ENCODE peak calls at places on chromosomes 3 and 15, in six cellular contexts. F is heart left ventricle, L is erythroblast, N is upper lobe of left lung, C is thyroid gland, I is uterus. J is an unnamed sample.

GRCh38 chr15:48965972-48966371 is 2.3 kb upstream of the SHC4 start:
- DNase-seq in F (no peak), C (no peak), I (no peak), L (peak), N (no peak), J (no peak)

GRCh38 chr15:78216276-78217229 is 17.8 kb downstream of the ACSBG1 start:
- DNase-seq in L (no peak), F (peak), C (peak), N (no peak), I (no peak), J (no peak)

GRCh38 chr3:73774645-73775044 is 149.9 kb upstream of the PDZRN3 start:
- DNase-seq in F (no peak), L (no peak), N (no peak), I (no peak), C (no peak), J (no peak)

GRCh38 chr3:155323063-155323666 is 29.7 kb upstream of the STRIT1 start:
- DNase-seq in I (no peak), N (no peak), F (no peak), C (peak), L (peak), J (no peak)

GRCh38 chr3:120652896-120653545 is 29.0 kb downstream of the HGD start:
- DNase-seq in I (no peak), C (peak), N (no peak), L (no peak), F (no peak), J (no peak)

GRCh38 chr3:120350431-120350941 is 1.3 kb upstream of the LRRC58 start:
- DNase-seq in I (peak), C (peak), N (no peak), F (no peak), L (peak), J (no peak)

GRCh38 chr3:99344216-99344615 is 294.2 kb upstream of the COL8A1 start:
- DNase-seq in L (no peak), I (no peak), C (no peak), N (no peak), F (no peak), J (no peak)

GRCh38 chr3:123113889-123114450 is 47.1 kb downstream of the PDIA5 start:
- DNase-seq in L (no peak), N (no peak), C (no peak), F (no peak), I (no peak), J (peak)

GRCh38 chr3:25910997-25911396 is 121.1 kb downstream of the OXSM start:
- DNase-seq in L (peak), C (peak), F (no peak), I (no peak), N (no peak), J (no peak)

GRCh38 chr3:49701388-49702077 is 12.2 kb downstream of the RNF123 start:
- DNase-seq in F (no peak), C (no peak), I (no peak), N (peak), L (peak), J (peak)

GRCh38 chr3:153026026-153026425 is 136.0 kb upstream of the RAP2B start:
- DNase-seq in N (no peak), F (no peak), C (no peak), I (no peak), L (peak), J (no peak)

GRCh38 chr3:186538779-186539178 is 5.4 kb downstream of the CRYGS start:
- DNase-seq in C (no peak), N (no peak), I (no peak), L (no peak), F (no peak), J (no peak)

GRCh38 chr15:64155802-64156651 is 4.5 kb downstream of the SNX22 start:
- DNase-seq in C (no peak), N (peak), L (no peak), I (no peak), F (no peak), J (no peak)

GRCh38 chr3:52314495-52314894 is 1.6 kb upstream of the DNAH1 start:
- DNase-seq in L (no peak), N (no peak), I (no peak), F (no peak), C (no peak), J (no peak)

GRCh38 chr15:67149859-67150824 is 84.7 kb downstream of the SMAD3 start:
- DNase-seq in L (no peak), N (no peak), C (peak), F (peak), I (peak), J (no peak)

GRCh38 chr3:78878011-78878410 is 889.8 kb downstream of the ROBO1 start:
- DNase-seq in I (no peak), L (no peak), N (no peak), C (no peak), F (no peak), J (no peak)

GRCh38 chr3:11201246-11202024 is 47.1 kb downstream of the HRH1 start:
- DNase-seq in N (no peak), F (no peak), L (no peak), C (no peak), I (peak), J (no peak)
- TF ChIP-seq POLR2A in N (no peak), F (no peak), L (no peak), C (no peak), I (no peak), J (no peak)

GRCh38 chr15:57706405-57707209 is at the start of gene POLR2M:
- DNase-seq in N (peak), L (peak), I (peak), F (peak), C (peak), J (peak)

GRCh38 chr15:57703387-57703786 is 3.1 kb upstream of the POLR2M start:
- DNase-seq in N (no peak), C (no peak), L (no peak), F (no peak), I (no peak), J (no peak)

GRCh38 chr15:57705746-57706404 is 639 bp upstream of the POLR2M start:
- DNase-seq in N (peak), C (no peak), F (no peak), L (no peak), I (no peak), J (no peak)

GRCh38 chr15:57708047-57708446 is 1.5 kb downstream of the POLR2M start:
- DNase-seq in L (peak), C (no peak), I (no peak), N (no peak), F (no peak), J (no peak)
- TF ChIP-seq POLR2A in L (no peak), C (no peak), I (no peak), N (no peak), F (no peak), J (no peak)

GRCh38 chr15:89768071-89768500 is 8.0 kb upstream of the MESP2 start:
- DNase-seq in C (no peak), F (peak), N (no peak), I (no peak), L (no peak), J (no peak)
- TF ChIP-seq POLR2A in C (no peak), F (no peak), N (no peak), I (no peak), L (no peak), J (no peak)

GRCh38 chr15:43370310-43370974 is 401 bp downstream of the ZSCAN29 start:
- DNase-seq in F (no peak), N (peak), L (peak), C (peak), I (peak), J (peak)

GRCh38 chr15:43376017-43376705 is 5.3 kb downstream of the TUBGCP4 start:
- DNase-seq in N (no peak), I (no peak), C (peak), F (no peak), L (peak), J (peak)

DNA sequence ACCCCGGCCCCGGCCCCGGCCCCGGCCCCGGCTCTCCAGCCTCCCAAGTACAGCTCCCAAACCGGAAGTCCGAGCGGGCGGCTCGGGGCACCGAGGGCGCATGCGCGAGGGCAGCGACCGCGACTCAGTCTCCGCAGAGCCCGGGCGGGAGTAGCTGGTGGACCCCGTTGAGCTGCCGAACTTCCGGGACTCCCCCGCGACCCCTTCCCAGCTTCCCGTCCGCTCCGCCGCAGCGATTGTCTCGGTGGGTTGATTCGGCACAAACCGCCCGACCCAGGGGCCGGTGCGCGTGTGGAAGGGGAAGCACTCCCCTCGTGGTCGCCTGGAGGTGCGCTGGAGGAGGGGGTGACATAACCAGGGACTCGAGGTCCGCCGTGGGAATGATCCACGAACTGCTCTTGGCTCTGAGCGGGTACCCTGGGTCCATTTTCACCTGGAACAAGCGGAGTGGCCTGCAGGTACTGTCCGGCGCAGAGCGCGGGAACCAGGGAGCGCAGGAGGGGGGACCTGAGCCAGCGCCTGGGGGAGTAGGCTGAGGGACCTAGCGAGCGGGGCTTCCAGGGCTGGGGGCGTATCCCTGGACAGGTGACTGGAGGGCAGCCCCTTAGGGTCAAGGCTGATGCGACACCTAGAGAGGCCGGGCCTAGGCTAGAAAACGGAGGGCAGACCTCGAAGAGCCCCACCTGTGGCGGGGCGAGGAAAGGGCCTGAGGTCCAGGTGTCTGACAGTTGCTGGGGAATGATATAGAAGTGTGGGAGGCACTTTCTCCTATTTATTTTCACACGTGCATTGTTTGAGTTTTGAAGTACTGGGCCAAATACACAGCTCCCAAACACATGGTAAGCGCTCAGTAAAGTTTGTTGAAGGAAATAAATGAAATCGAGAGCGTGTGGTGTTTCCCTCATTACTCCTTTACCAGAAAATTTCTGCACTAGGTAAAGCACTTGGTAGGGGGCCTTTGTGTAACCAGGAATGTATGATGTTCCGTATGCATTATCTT is at the start of the genes TUBGCP4 and ZSCAN29:
- DNase-seq in I (peak), N (peak), L (peak), F (peak), C (peak), J (peak)
- TF ChIP-seq POLR2A in I (peak), N (no peak), L (peak), F (no peak), C (no peak), J (peak)

DNA sequence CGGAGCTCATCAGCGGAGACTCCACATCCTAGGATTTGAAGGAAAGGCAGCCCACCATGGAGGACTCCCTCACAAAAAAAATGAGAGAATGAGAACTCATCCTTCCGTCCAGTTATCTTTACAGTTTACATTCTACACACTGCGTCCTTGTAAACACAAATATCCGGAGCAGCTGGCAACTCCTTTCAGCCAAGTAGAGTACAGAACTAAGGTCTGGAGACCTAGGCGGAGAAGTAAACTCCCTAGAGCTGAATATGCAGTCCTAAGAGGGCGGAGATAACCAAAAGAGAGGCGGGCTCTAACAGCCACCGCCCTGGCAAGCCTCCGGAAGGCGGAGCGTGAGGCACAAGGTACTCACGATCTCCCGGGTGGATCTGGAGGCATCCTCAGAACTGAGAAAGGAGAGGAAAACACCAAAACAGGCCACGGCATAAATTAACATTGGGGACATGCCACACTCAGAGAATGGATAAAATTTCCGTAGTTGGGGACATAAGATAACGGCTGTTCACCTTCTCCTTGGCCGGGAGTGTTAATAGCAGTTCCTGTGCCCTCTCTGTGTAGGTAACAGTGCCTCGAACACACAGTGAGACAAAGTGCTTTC is 976 bp upstream of the SIN3A start:
- DNase-seq in N (peak), F (peak), I (peak), L (peak), C (peak), J (no peak)
- TF ChIP-seq POLR2A in N (no peak), F (no peak), I (no peak), L (peak), C (no peak), J (peak)

GRCh38 chr3:141373232-141373631 is 4.9 kb downstream of the ZBTB38 start:
- DNase-seq in I (no peak), N (no peak), F (no peak), C (no peak), L (no peak), J (no peak)
- TF ChIP-seq POLR2A in I (no peak), N (no peak), F (no peak), C (no peak), L (no peak), J (no peak)

GRCh38 chr3:172524611-172525010 is 1.4 kb upstream of the TNFSF10 start:
- DNase-seq in F (no peak), C (no peak), I (no peak), N (no peak), L (no peak), J (no peak)

GRCh38 chr3:172525116-172525613 is 1.9 kb upstream of the TNFSF10 start:
- DNase-seq in I (no peak), N (no peak), C (no peak), F (no peak), L (no peak), J (no peak)

GRCh38 chr3:172520332-172520831 is 2.8 kb downstream of the TNFSF10 start:
- DNase-seq in L (no peak), F (no peak), I (no peak), C (no peak), N (no peak), J (no peak)

GRCh38 chr3:172519740-172520139 is 3.5 kb downstream of the TNFSF10 start:
- DNase-seq in L (no peak), N (no peak), I (no peak), F (no peak), C (no peak), J (no peak)

DNA sequence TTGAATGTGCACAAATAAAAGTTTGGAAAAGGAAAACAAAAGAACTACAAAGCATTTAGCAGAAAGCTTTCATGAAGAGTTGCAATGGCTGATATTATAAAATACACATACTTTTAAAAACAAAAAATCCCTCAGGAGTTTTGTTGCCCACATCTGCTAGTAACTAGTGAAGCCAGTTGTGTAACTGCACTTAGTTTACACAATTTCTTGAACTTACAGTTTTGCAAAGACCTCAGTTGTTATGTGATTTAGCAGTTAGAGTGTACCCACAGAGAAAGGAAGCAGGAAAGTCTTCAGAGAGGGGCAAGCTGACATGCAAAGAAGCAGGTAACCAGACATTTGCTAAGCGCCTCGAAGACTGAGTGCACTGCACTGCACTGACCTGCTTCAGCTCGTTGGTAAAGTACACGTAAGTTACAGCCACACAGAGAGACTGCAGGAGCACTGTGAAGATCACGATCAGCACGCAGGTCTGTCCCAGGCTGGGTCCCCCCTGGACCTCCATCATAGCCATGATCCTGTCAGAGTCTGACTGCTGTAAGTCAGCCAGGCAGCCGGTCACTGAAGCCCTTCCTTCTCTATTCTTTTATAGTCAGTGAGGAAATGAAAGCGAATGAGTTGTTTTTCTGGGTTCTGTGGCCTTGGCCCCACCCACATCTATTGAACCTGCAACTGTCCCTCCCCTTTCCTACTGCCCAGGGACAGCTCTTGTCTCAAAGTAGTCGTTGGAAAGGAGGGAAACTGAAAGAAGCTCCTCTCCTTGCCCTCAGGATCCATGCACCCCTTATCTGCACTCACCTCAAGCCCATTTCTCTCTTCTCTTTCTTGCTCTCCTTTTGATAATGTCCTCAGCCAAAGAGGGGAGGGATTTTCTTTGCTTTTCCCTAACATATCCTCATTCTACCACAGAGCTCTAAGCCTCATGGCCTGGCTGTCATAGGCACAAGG is at the start of gene TNFSF10:
- DNase-seq in I (peak), F (peak), C (peak), L (peak), N (no peak), J (peak)
- TF ChIP-seq POLR2A in I (peak), F (peak), C (no peak), L (peak), N (no peak), J (peak)

GRCh38 chr3:128491071-128491899 is 1.7 kb downstream of the GATA2 start:
- DNase-seq in C (no peak), N (no peak), I (peak), F (no peak), L (peak), J (no peak)

GRCh38 chr3:128488636-128488994 is 4.4 kb downstream of the GATA2 start:
- DNase-seq in L (peak), N (no peak), C (no peak), F (no peak), I (no peak), J (no peak)

GRCh38 chr3:128490650-128491070 is 2.3 kb downstream of the GATA2 start:
- DNase-seq in L (no peak), I (no peak), F (no peak), N (no peak), C (no peak), J (no peak)

GRCh38 chr3:128488995-128489859 is 3.8 kb downstream of the GATA2 start:
- DNase-seq in F (peak), C (no peak), L (peak), I (peak), N (peak), J (no peak)

DNA sequence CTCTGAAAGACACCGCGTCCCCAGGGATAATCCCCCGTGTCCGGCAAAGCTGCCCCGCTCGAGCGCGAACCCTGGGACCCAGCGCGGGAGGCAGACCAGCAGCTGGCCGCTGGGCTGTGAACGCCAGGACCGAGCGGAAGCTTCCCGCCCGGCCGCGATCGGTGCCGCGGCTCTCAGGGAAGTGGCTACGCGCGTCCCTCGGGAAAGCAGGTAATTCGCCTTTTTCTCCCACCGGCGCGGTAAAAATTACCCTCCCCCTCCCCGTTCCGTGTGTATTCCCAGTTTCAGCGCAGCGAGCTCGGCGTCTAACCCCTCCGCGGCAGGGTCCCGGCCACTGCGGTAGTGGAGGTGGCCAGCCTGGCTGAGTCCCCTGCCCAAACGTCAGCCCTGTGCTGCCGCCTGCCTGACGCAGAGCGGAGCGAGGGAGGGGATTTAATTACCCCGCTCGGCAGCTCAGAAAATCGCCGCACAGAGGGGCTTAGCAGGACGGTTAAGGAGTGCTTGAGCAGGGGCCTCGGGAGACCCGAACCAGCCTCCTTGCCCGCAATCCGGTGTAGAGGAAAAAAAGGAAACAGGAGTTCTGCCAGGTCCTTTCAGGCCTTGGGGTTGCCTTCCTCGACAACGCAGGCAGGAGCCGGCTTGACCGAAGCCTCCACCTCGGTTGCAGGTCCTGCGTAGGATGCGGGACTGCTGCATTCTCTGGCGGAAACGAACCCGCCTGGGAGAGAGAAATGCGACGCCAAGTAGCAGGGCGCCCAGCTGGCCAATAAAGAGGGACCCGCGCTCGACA is 2.9 kb downstream of the GATA2 start:
- DNase-seq in I (peak), N (peak), F (no peak), L (peak), C (no peak), J (no peak)
- TF ChIP-seq POLR2A in I (peak), N (no peak), F (no peak), L (peak), C (no peak), J (no peak)

DNA sequence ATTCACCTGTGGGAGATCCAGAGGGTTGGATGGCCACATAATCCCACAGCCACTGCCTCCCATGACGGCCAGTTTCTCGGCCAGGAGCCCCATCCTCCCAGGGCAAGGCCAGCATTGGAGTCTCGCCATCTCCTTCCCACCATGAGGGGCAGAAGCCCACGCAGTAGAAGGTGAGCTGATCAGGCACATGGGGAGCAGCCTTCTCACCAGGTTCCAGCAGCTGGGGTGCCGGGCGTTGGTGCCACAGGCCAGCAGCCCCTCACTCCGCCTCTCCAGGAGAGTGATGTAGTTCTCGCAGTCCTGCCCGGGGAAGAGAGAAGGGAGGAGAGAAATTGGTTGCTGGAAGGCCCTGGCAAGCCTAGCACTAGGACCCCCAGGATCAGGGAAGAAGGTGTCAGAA is 16.1 kb downstream of the SEMA7A start:
- DNase-seq in F (no peak), C (no peak), L (no peak), N (peak), I (no peak), J (no peak)
- TF ChIP-seq POLR2A in F (no peak), C (no peak), L (no peak), N (no peak), I (no peak), J (no peak)